ENCODE peak calls at places on chromosomes 16 and 17, in nine cellular contexts. One of them, this sample, is unnamed.

GRCh38 chr17:78996781-78997201 is 12.8 kb downstream of the CANT1 start:
- DNase-seq in stimulated activated CD8-positive, alpha-beta memory T cell treated with anti-CD3 and anti-CD28 coated beads, Interleukin-4, amount 100 ng/mL, for 4 hours: no peak
- DNase-seq in stimulated activated naive CD4-positive, alpha-beta T cell: no peak
- DNase-seq in PC-3: no peak
- DNase-seq in iris pigment epithelial cell: no peak
- DNase-seq in NCI-H1930: no peak
- DNase-seq in T-helper 17 cell: no peak
- DNase-seq in germinal center: peak; percentile 1
- DNase-seq in EL: no peak
- DNase-seq in this sample: no peak

GRCh38 chr16:4936181-4936990 is 562 bp downstream of the PPL start:
- DNase-seq in stimulated activated CD8-positive, alpha-beta memory T cell treated with anti-CD3 and anti-CD28 coated beads, Interleukin-4, amount 100 ng/mL, for 4 hours: no peak
- DNase-seq in stimulated activated naive CD4-positive, alpha-beta T cell: no peak
- DNase-seq in PC-3: peak; percentile 25
- DNase-seq in iris pigment epithelial cell: no peak
- DNase-seq in NCI-H1930: peak; percentile 53
- DNase-seq in T-helper 17 cell: no peak
- DNase-seq in germinal center: peak; percentile 25
- DNase-seq in EL: no peak
- DNase-seq in this sample: no peak

GRCh38 chr17:4503283-4504005 is 4.8 kb downstream of the SPNS2 start:
- DNase-seq in stimulated activated CD8-positive, alpha-beta memory T cell treated with anti-CD3 and anti-CD28 coated beads, Interleukin-4, amount 100 ng/mL, for 4 hours: no peak
- DNase-seq in stimulated activated naive CD4-positive, alpha-beta T cell: no peak
- DNase-seq in PC-3: no peak
- DNase-seq in iris pigment epithelial cell: no peak
- DNase-seq in NCI-H1930: no peak
- DNase-seq in T-helper 17 cell: no peak
- DNase-seq in germinal center: no peak
- DNase-seq in EL: no peak
- DNase-seq in this sample: no peak

GRCh38 chr17:82173351-82174041 is 39.1 kb downstream of the CCDC57 start:
- DNase-seq in stimulated activated CD8-positive, alpha-beta memory T cell treated with anti-CD3 and anti-CD28 coated beads, Interleukin-4, amount 100 ng/mL, for 4 hours: no peak
- DNase-seq in stimulated activated naive CD4-positive, alpha-beta T cell: no peak
- DNase-seq in PC-3: no peak
- DNase-seq in iris pigment epithelial cell: no peak
- DNase-seq in NCI-H1930: no peak
- DNase-seq in T-helper 17 cell: no peak
- DNase-seq in germinal center: no peak
- DNase-seq in EL: no peak
- DNase-seq in this sample: no peak

GRCh38 chr17:31702040-31702439 is 157.0 kb downstream of the COPRS start:
- DNase-seq in stimulated activated CD8-positive, alpha-beta memory T cell treated with anti-CD3 and anti-CD28 coated beads, Interleukin-4, amount 100 ng/mL, for 4 hours: no peak
- DNase-seq in stimulated activated naive CD4-positive, alpha-beta T cell: no peak
- DNase-seq in PC-3: no peak
- DNase-seq in iris pigment epithelial cell: no peak
- DNase-seq in NCI-H1930: no peak
- DNase-seq in T-helper 17 cell: no peak
- DNase-seq in germinal center: no peak
- DNase-seq in EL: no peak
- DNase-seq in this sample: no peak

GRCh38 chr16:85900031-85900792 is 1.2 kb downstream of the IRF8 start:
- DNase-seq in stimulated activated CD8-positive, alpha-beta memory T cell treated with anti-CD3 and anti-CD28 coated beads, Interleukin-4, amount 100 ng/mL, for 4 hours: no peak
- DNase-seq in stimulated activated naive CD4-positive, alpha-beta T cell: no peak
- DNase-seq in PC-3: no peak
- DNase-seq in iris pigment epithelial cell: no peak
- DNase-seq in NCI-H1930: no peak
- DNase-seq in T-helper 17 cell: no peak
- DNase-seq in germinal center: no peak
- DNase-seq in EL: no peak
- DNase-seq in this sample: no peak

GRCh38 chr17:64188088-64188487 is 58.1 kb upstream of the ERN1 start:
- DNase-seq in stimulated activated CD8-positive, alpha-beta memory T cell treated with anti-CD3 and anti-CD28 coated beads, Interleukin-4, amount 100 ng/mL, for 4 hours: no peak
- DNase-seq in stimulated activated naive CD4-positive, alpha-beta T cell: no peak
- DNase-seq in PC-3: no peak
- DNase-seq in iris pigment epithelial cell: no peak
- DNase-seq in NCI-H1930: no peak
- DNase-seq in T-helper 17 cell: no peak
- DNase-seq in germinal center: no peak
- DNase-seq in EL: no peak
- DNase-seq in this sample: no peak

GRCh38 chr16:53053967-53054669 is 673 bp upstream of the CHD9 start:
- DNase-seq in stimulated activated CD8-positive, alpha-beta memory T cell treated with anti-CD3 and anti-CD28 coated beads, Interleukin-4, amount 100 ng/mL, for 4 hours: no peak
- DNase-seq in stimulated activated naive CD4-positive, alpha-beta T cell: no peak
- DNase-seq in PC-3: peak; percentile 5
- DNase-seq in iris pigment epithelial cell: no peak
- DNase-seq in NCI-H1930: no peak
- DNase-seq in T-helper 17 cell: no peak
- DNase-seq in germinal center: peak; percentile 27
- DNase-seq in EL: no peak
- DNase-seq in this sample: no peak

GRCh38 chr17:40530988-40531971 is 29.9 kb upstream of the TNS4 start:
- DNase-seq in stimulated activated CD8-positive, alpha-beta memory T cell treated with anti-CD3 and anti-CD28 coated beads, Interleukin-4, amount 100 ng/mL, for 4 hours: peak; percentile 68
- DNase-seq in stimulated activated naive CD4-positive, alpha-beta T cell: peak; percentile 55
- DNase-seq in PC-3: no peak
- DNase-seq in iris pigment epithelial cell: no peak
- DNase-seq in NCI-H1930: no peak
- DNase-seq in T-helper 17 cell: no peak
- DNase-seq in germinal center: no peak
- DNase-seq in EL: no peak
- DNase-seq in this sample: no peak

GRCh38 chr16:55207679-55208294 is 116.2 kb upstream of the IRX6 start:
- DNase-seq in stimulated activated CD8-positive, alpha-beta memory T cell treated with anti-CD3 and anti-CD28 coated beads, Interleukin-4, amount 100 ng/mL, for 4 hours: no peak
- DNase-seq in stimulated activated naive CD4-positive, alpha-beta T cell: no peak
- DNase-seq in PC-3: no peak
- DNase-seq in iris pigment epithelial cell: no peak
- DNase-seq in NCI-H1930: no peak
- DNase-seq in T-helper 17 cell: no peak
- DNase-seq in germinal center: no peak
- DNase-seq in EL: no peak
- DNase-seq in this sample: no peak

GRCh38 chr17:81710514-81711308 is 1.4 kb upstream of the SLC25A10 start:
- DNase-seq in stimulated activated CD8-positive, alpha-beta memory T cell treated with anti-CD3 and anti-CD28 coated beads, Interleukin-4, amount 100 ng/mL, for 4 hours: no peak
- DNase-seq in stimulated activated naive CD4-positive, alpha-beta T cell: no peak
- DNase-seq in PC-3: peak; percentile 30
- DNase-seq in iris pigment epithelial cell: peak; percentile 53
- DNase-seq in NCI-H1930: no peak
- DNase-seq in T-helper 17 cell: no peak
- DNase-seq in germinal center: no peak
- DNase-seq in EL: peak; percentile 20
- DNase-seq in this sample: no peak

GRCh38 chr16:56189990-56190902 is 1.0 kb upstream of the GNAO1 start:
- DNase-seq in stimulated activated CD8-positive, alpha-beta memory T cell treated with anti-CD3 and anti-CD28 coated beads, Interleukin-4, amount 100 ng/mL, for 4 hours: no peak
- DNase-seq in stimulated activated naive CD4-positive, alpha-beta T cell: no peak
- DNase-seq in PC-3: no peak
- DNase-seq in iris pigment epithelial cell: peak; percentile 7
- DNase-seq in NCI-H1930: no peak
- DNase-seq in T-helper 17 cell: no peak
- DNase-seq in germinal center: no peak
- DNase-seq in EL: no peak
- DNase-seq in this sample: no peak

GRCh38 chr17:19372866-19373505 is 5.3 kb upstream of the MAPK7 start:
- DNase-seq in stimulated activated CD8-positive, alpha-beta memory T cell treated with anti-CD3 and anti-CD28 coated beads, Interleukin-4, amount 100 ng/mL, for 4 hours: no peak
- DNase-seq in stimulated activated naive CD4-positive, alpha-beta T cell: no peak
- DNase-seq in PC-3: no peak
- DNase-seq in iris pigment epithelial cell: no peak
- DNase-seq in NCI-H1930: no peak
- DNase-seq in T-helper 17 cell: no peak
- DNase-seq in germinal center: no peak
- DNase-seq in EL: no peak
- DNase-seq in this sample: no peak

GRCh38 chr16:19179890-19180490 is 11.9 kb downstream of the SYT17 start:
- DNase-seq in stimulated activated CD8-positive, alpha-beta memory T cell treated with anti-CD3 and anti-CD28 coated beads, Interleukin-4, amount 100 ng/mL, for 4 hours: no peak
- DNase-seq in stimulated activated naive CD4-positive, alpha-beta T cell: no peak
- DNase-seq in PC-3: peak; percentile 71
- DNase-seq in iris pigment epithelial cell: peak; percentile 65
- DNase-seq in NCI-H1930: no peak
- DNase-seq in T-helper 17 cell: no peak
- DNase-seq in germinal center: peak; percentile 89
- DNase-seq in EL: peak; percentile 47
- DNase-seq in this sample: peak; percentile 29

GRCh38 chr16:3292604-3293003 is 9.3 kb downstream of the ZNF263 start:
- DNase-seq in stimulated activated CD8-positive, alpha-beta memory T cell treated with anti-CD3 and anti-CD28 coated beads, Interleukin-4, amount 100 ng/mL, for 4 hours: no peak
- DNase-seq in stimulated activated naive CD4-positive, alpha-beta T cell: no peak
- DNase-seq in PC-3: peak; percentile 20
- DNase-seq in iris pigment epithelial cell: peak; percentile 35
- DNase-seq in NCI-H1930: no peak
- DNase-seq in T-helper 17 cell: no peak
- DNase-seq in germinal center: no peak
- DNase-seq in EL: peak; percentile 45
- DNase-seq in this sample: no peak

GRCh38 chr16:57049678-57050077 is 42.7 kb upstream of the CPNE2 start:
- DNase-seq in stimulated activated CD8-positive, alpha-beta memory T cell treated with anti-CD3 and anti-CD28 coated beads, Interleukin-4, amount 100 ng/mL, for 4 hours: no peak
- DNase-seq in stimulated activated naive CD4-positive, alpha-beta T cell: no peak
- DNase-seq in PC-3: no peak
- DNase-seq in iris pigment epithelial cell: no peak
- DNase-seq in NCI-H1930: no peak
- DNase-seq in T-helper 17 cell: no peak
- DNase-seq in germinal center: no peak
- DNase-seq in EL: no peak
- DNase-seq in this sample: no peak

GRCh38 chr17:30506423-30506822 is 29.2 kb downstream of the GOSR1 start:
- DNase-seq in stimulated activated CD8-positive, alpha-beta memory T cell treated with anti-CD3 and anti-CD28 coated beads, Interleukin-4, amount 100 ng/mL, for 4 hours: no peak
- DNase-seq in stimulated activated naive CD4-positive, alpha-beta T cell: no peak
- DNase-seq in PC-3: no peak
- DNase-seq in iris pigment epithelial cell: no peak
- DNase-seq in NCI-H1930: no peak
- DNase-seq in T-helper 17 cell: no peak
- DNase-seq in germinal center: no peak
- DNase-seq in EL: no peak
- DNase-seq in this sample: no peak

GRCh38 chr17:80523054-80523744 is 21.4 kb upstream of the RPTOR start:
- DNase-seq in stimulated activated CD8-positive, alpha-beta memory T cell treated with anti-CD3 and anti-CD28 coated beads, Interleukin-4, amount 100 ng/mL, for 4 hours: no peak
- DNase-seq in stimulated activated naive CD4-positive, alpha-beta T cell: no peak
- DNase-seq in PC-3: no peak
- DNase-seq in iris pigment epithelial cell: no peak
- DNase-seq in NCI-H1930: no peak
- DNase-seq in T-helper 17 cell: no peak
- DNase-seq in germinal center: no peak
- DNase-seq in EL: no peak
- DNase-seq in this sample: no peak

GRCh38 chr16:868846-869822 is 68.6 kb upstream of the GNG13 start:
- DNase-seq in stimulated activated CD8-positive, alpha-beta memory T cell treated with anti-CD3 and anti-CD28 coated beads, Interleukin-4, amount 100 ng/mL, for 4 hours: no peak
- DNase-seq in stimulated activated naive CD4-positive, alpha-beta T cell: no peak
- DNase-seq in PC-3: no peak
- DNase-seq in iris pigment epithelial cell: no peak
- DNase-seq in NCI-H1930: no peak
- DNase-seq in T-helper 17 cell: no peak
- DNase-seq in germinal center: no peak
- DNase-seq in EL: no peak
- DNase-seq in this sample: no peak

GRCh38 chr17:386145-386876 is 33.7 kb upstream of the RPH3AL start:
- DNase-seq in stimulated activated CD8-positive, alpha-beta memory T cell treated with anti-CD3 and anti-CD28 coated beads, Interleukin-4, amount 100 ng/mL, for 4 hours: peak; percentile 29
- DNase-seq in stimulated activated naive CD4-positive, alpha-beta T cell: peak; percentile 13
- DNase-seq in PC-3: peak; percentile 43
- DNase-seq in iris pigment epithelial cell: peak; percentile 34
- DNase-seq in NCI-H1930: peak; percentile 27
- DNase-seq in T-helper 17 cell: peak; percentile 56
- DNase-seq in germinal center: peak; percentile 86
- DNase-seq in EL: peak; percentile 53
- DNase-seq in this sample: peak; percentile 74

GRCh38 chr17:48014603-48015037 is 23.0 kb downstream of the COPZ2 start:
- DNase-seq in stimulated activated CD8-positive, alpha-beta memory T cell treated with anti-CD3 and anti-CD28 coated beads, Interleukin-4, amount 100 ng/mL, for 4 hours: no peak
- DNase-seq in stimulated activated naive CD4-positive, alpha-beta T cell: no peak
- DNase-seq in PC-3: no peak
- DNase-seq in iris pigment epithelial cell: no peak
- DNase-seq in NCI-H1930: no peak
- DNase-seq in T-helper 17 cell: no peak
- DNase-seq in germinal center: no peak
- DNase-seq in EL: no peak
- DNase-seq in this sample: no peak

GRCh38 chr17:17377071-17377487 is 73.9 kb downstream of the NT5M start:
- DNase-seq in stimulated activated CD8-positive, alpha-beta memory T cell treated with anti-CD3 and anti-CD28 coated beads, Interleukin-4, amount 100 ng/mL, for 4 hours: no peak
- DNase-seq in stimulated activated naive CD4-positive, alpha-beta T cell: no peak
- DNase-seq in PC-3: no peak
- DNase-seq in iris pigment epithelial cell: no peak
- DNase-seq in NCI-H1930: no peak
- DNase-seq in T-helper 17 cell: no peak
- DNase-seq in germinal center: no peak
- DNase-seq in EL: no peak
- DNase-seq in this sample: no peak

This sample was measured in activated B cell treated with CpG ODN at 0.5 μM for 24 hours.